ENCODE peak calls at places on chromosomes 6 and 20, in four cellular contexts. One of them, this sample, is unnamed.

GRCh38 chr6:136547871-136548270 is 2.4 kb downstream of the MAP7 start:
- DNase-seq in mammary epithelial cell: no peak
- DNase-seq in pancreas: no peak
- DNase-seq in A673: no peak
- DNase-seq in this sample: no peak

GRCh38 chr6:88048556-88048955 is 915 bp downstream of the SPACA1 start:
- DNase-seq in mammary epithelial cell: no peak
- DNase-seq in pancreas: no peak
- DNase-seq in A673: no peak
- DNase-seq in this sample: no peak

GRCh38 chr6:35089216-35089934 is 51.8 kb downstream of the TCP11 start:
- DNase-seq in mammary epithelial cell: no peak
- DNase-seq in pancreas: peak; percentile 52
- DNase-seq in A673: no peak
- DNase-seq in this sample: peak; percentile 44

GRCh38 chr6:116779569-116780164 is 14.1 kb upstream of the FAM162B start:
- DNase-seq in mammary epithelial cell: no peak
- DNase-seq in pancreas: no peak
- DNase-seq in A673: peak; percentile 66
- DNase-seq in this sample: no peak

GRCh38 chr6:46419576-46420002 is 71.7 kb downstream of the RCAN2 start:
- DNase-seq in mammary epithelial cell: peak; percentile 48
- DNase-seq in pancreas: no peak
- DNase-seq in A673: peak; percentile 70
- DNase-seq in this sample: no peak

GRCh38 chr6:49966334-49966733 is 2.4 kb upstream of the DEFB114 start:
- DNase-seq in mammary epithelial cell: no peak
- DNase-seq in pancreas: no peak
- DNase-seq in A673: no peak
- DNase-seq in this sample: no peak

GRCh38 chr20:10004900-10005299 is 29.9 kb upstream of the ANKEF1 start:
- DNase-seq in mammary epithelial cell: no peak
- DNase-seq in pancreas: no peak
- DNase-seq in A673: no peak
- DNase-seq in this sample: no peak

GRCh38 chr6:12084681-12085080 is 72.6 kb downstream of the HIVEP1 start:
- DNase-seq in mammary epithelial cell: no peak
- DNase-seq in pancreas: no peak
- DNase-seq in A673: no peak
- DNase-seq in this sample: no peak

GRCh38 chr6:72977114-72977513 is 248.2 kb downstream of the KHDC1L start:
- DNase-seq in mammary epithelial cell: no peak
- DNase-seq in pancreas: no peak
- DNase-seq in A673: no peak
- DNase-seq in this sample: no peak

GRCh38 chr6:122755901-122756300 is 23.6 kb upstream of the FABP7 start:
- DNase-seq in mammary epithelial cell: no peak
- DNase-seq in pancreas: no peak
- DNase-seq in A673: no peak
- DNase-seq in this sample: no peak

GRCh38 chr6:142926177-142926493 is 18.8 kb downstream of the HIVEP2 start:
- DNase-seq in mammary epithelial cell: no peak
- DNase-seq in pancreas: no peak
- DNase-seq in A673: no peak
- DNase-seq in this sample: no peak

GRCh38 chr6:130473886-130474285 is 108.1 kb downstream of the TMEM200A start:
- DNase-seq in mammary epithelial cell: peak; percentile 96
- DNase-seq in pancreas: no peak
- DNase-seq in A673: no peak
- DNase-seq in this sample: no peak

GRCh38 chr6:18215436-18215835 is 48.9 kb downstream of the DEK start:
- DNase-seq in mammary epithelial cell: no peak
- DNase-seq in pancreas: no peak
- DNase-seq in A673: no peak
- DNase-seq in this sample: no peak

GRCh38 chr6:16901777-16902176 is 140.5 kb upstream of the ATXN1 start:
- DNase-seq in mammary epithelial cell: peak; percentile 56
- DNase-seq in pancreas: peak; percentile 69
- DNase-seq in A673: peak; percentile 57
- DNase-seq in this sample: peak; percentile 85

GRCh38 chr6:17527076-17527475 is 73.0 kb upstream of the FAM8A1 start:
- DNase-seq in mammary epithelial cell: no peak
- DNase-seq in pancreas: no peak
- DNase-seq in A673: no peak
- DNase-seq in this sample: no peak

GRCh38 chr6:41028618-41029486 is 10.2 kb downstream of the UNC5CL start:
- DNase-seq in mammary epithelial cell: no peak
- DNase-seq in pancreas: no peak
- DNase-seq in A673: no peak
- DNase-seq in this sample: no peak

GRCh38 chr6:15527838-15528617 is 134.8 kb downstream of the DTNBP1 start:
- DNase-seq in mammary epithelial cell: no peak
- DNase-seq in pancreas: no peak
- DNase-seq in A673: no peak
- DNase-seq in this sample: no peak

GRCh38 chr6:89818977-89819335 is 638 bp downstream of the MDN1 start:
- DNase-seq in mammary epithelial cell: peak; percentile 60
- DNase-seq in pancreas: no peak
- DNase-seq in A673: peak; percentile 21
- DNase-seq in this sample: no peak

GRCh38 chr20:4063631-4064030 is 48.3 kb upstream of the RNF24 start:
- DNase-seq in mammary epithelial cell: no peak
- DNase-seq in pancreas: no peak
- DNase-seq in A673: no peak
- DNase-seq in this sample: no peak

GRCh38 chr20:37396520-37397075 is 50.7 kb downstream of the SRC start:
- DNase-seq in mammary epithelial cell: no peak
- DNase-seq in pancreas: no peak
- DNase-seq in A673: no peak
- DNase-seq in this sample: no peak

GRCh38 chr6:56387621-56388413 is 140.4 kb upstream of the COL21A1 start:
- DNase-seq in mammary epithelial cell: peak; percentile 23
- DNase-seq in pancreas: no peak
- DNase-seq in A673: no peak
- DNase-seq in this sample: no peak

GRCh38 chr6:146892613-146893401 is 294.0 kb downstream of the ADGB start:
- DNase-seq in mammary epithelial cell: peak; percentile 34
- DNase-seq in pancreas: no peak
- DNase-seq in A673: no peak
- DNase-seq in this sample: no peak

GRCh38 chr6:38554700-38555413 is 84.9 kb downstream of the BTBD9 start:
- DNase-seq in mammary epithelial cell: peak; percentile 35
- DNase-seq in pancreas: no peak
- DNase-seq in A673: peak; percentile 17
- DNase-seq in this sample: no peak

GRCh38 chr6:132445201-132445951 is 44.1 kb upstream of the MOXD1 start:
- DNase-seq in mammary epithelial cell: peak; percentile 84
- DNase-seq in pancreas: no peak
- DNase-seq in A673: no peak
- DNase-seq in this sample: no peak

GRCh38 chr20:36147707-36148106 is 6.8 kb upstream of the EPB41L1 start:
- DNase-seq in mammary epithelial cell: no peak
- DNase-seq in pancreas: no peak
- DNase-seq in A673: no peak
- DNase-seq in this sample: no peak

GRCh38 chr6:32369678-32370077 is 2.0 kb downstream of the TSBP1 start:
- DNase-seq in mammary epithelial cell: peak; percentile 89
- DNase-seq in pancreas: no peak
- DNase-seq in A673: peak; percentile 52
- DNase-seq in this sample: no peak

GRCh38 chr20:63702036-63702665 is 5.6 kb downstream of the ARFRP1 start:
- DNase-seq in mammary epithelial cell: no peak
- DNase-seq in pancreas: no peak
- DNase-seq in A673: no peak
- DNase-seq in this sample: no peak

GRCh38 chr6:34953084-34954025 is 64.3 kb downstream of the ANKS1A start:
- DNase-seq in mammary epithelial cell: peak; percentile 12
- DNase-seq in pancreas: no peak
- DNase-seq in A673: no peak
- DNase-seq in this sample: no peak

GRCh38 chr6:157552956-157553485 is 172.0 kb downstream of the ZDHHC14 start:
- DNase-seq in mammary epithelial cell: no peak
- DNase-seq in pancreas: no peak
- DNase-seq in A673: no peak
- DNase-seq in this sample: no peak

GRCh38 chr6:127376685-127377084 is 33.3 kb upstream of the ECHDC1 start:
- DNase-seq in mammary epithelial cell: no peak
- DNase-seq in pancreas: no peak
- DNase-seq in A673: no peak
- DNase-seq in this sample: no peak

GRCh38 chr6:167127785-167128531 is 5.1 kb downstream of the CCR6 start:
- DNase-seq in mammary epithelial cell: no peak
- DNase-seq in pancreas: no peak
- DNase-seq in A673: no peak
- DNase-seq in this sample: no peak

GRCh38 chr6:112086744-112087135 is 542 bp downstream of the TUBE1 start:
- DNase-seq in mammary epithelial cell: peak; percentile 58
- DNase-seq in pancreas: no peak
- DNase-seq in A673: peak; percentile 66
- DNase-seq in this sample: no peak

GRCh38 chr6:47631248-47632196 is 66.9 kb upstream of the ADGRF4 start:
- DNase-seq in mammary epithelial cell: peak; percentile 60
- DNase-seq in pancreas: no peak
- DNase-seq in A673: peak; percentile 77
- DNase-seq in this sample: no peak

GRCh38 chr6:9914951-9915350 is 499.9 kb downstream of the TFAP2A start:
- DNase-seq in mammary epithelial cell: no peak
- DNase-seq in pancreas: no peak
- DNase-seq in A673: no peak
- DNase-seq in this sample: no peak

GRCh38 chr20:23298926-23299672 is 51.5 kb upstream of the NXT1 start:
- DNase-seq in mammary epithelial cell: no peak
- DNase-seq in pancreas: no peak
- DNase-seq in A673: no peak
- DNase-seq in this sample: no peak

GRCh38 chr6:35489995-35490791 is 6.7 kb downstream of the TEAD3 start:
- DNase-seq in mammary epithelial cell: no peak
- DNase-seq in pancreas: no peak
- DNase-seq in A673: peak; percentile 75
- DNase-seq in this sample: peak; percentile 77

GRCh38 chr6:3517350-3517749 is 60.5 kb upstream of the SLC22A23 start:
- DNase-seq in mammary epithelial cell: peak; percentile 93
- DNase-seq in pancreas: no peak
- DNase-seq in A673: no peak
- DNase-seq in this sample: no peak

GRCh38 chr6:1770435-1770843 is 160.7 kb downstream of the FOXC1 start:
- DNase-seq in mammary epithelial cell: peak; percentile 51
- DNase-seq in pancreas: no peak
- DNase-seq in A673: no peak
- DNase-seq in this sample: no peak

DNA sequence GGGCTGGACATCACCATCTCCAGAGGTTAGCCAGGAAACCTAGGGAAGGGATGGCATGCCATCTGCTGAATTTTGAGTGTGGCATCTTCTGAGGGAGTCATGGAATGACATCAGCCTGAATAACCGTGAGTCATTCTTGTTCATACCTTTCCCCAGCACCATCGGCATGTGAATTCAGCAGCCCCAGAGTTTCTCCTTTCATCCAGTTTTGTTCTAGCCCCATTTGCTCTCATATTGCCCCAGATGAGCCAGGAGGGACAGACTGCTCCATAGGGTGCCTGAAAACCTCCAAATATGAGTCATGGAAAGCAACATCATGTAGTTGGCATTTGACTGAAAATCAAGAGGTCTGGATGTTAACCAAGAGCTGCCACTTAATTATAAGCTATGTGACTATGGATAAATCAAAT is 219.2 kb upstream of the SGK1 start:
- DNase-seq in mammary epithelial cell: peak; percentile 100
- DNase-seq in pancreas: no peak
- DNase-seq in A673: peak; percentile 60
- DNase-seq in this sample: no peak
- TF ChIP-seq CTCF in mammary epithelial cell: no peak
- TF ChIP-seq CTCF in pancreas: no peak
- TF ChIP-seq CTCF in A673: no peak
- TF ChIP-seq CTCF in this sample: no peak

GRCh38 chr6:52135217-52135616 is 47.8 kb upstream of the PKHD1 start:
- DNase-seq in mammary epithelial cell: no peak
- DNase-seq in pancreas: no peak
- DNase-seq in A673: no peak
- DNase-seq in this sample: no peak

GRCh38 chr6:52136055-52136454 is 48.6 kb upstream of the PKHD1 start:
- DNase-seq in mammary epithelial cell: no peak
- DNase-seq in pancreas: no peak
- DNase-seq in A673: no peak
- DNase-seq in this sample: no peak

GRCh38 chr6:52130440-52130839 is 43.0 kb upstream of the PKHD1 start:
- DNase-seq in mammary epithelial cell: no peak
- DNase-seq in pancreas: no peak
- DNase-seq in A673: no peak
- DNase-seq in this sample: no peak

GRCh38 chr6:52132326-52132725 is 44.9 kb upstream of the PKHD1 start:
- DNase-seq in mammary epithelial cell: no peak
- DNase-seq in pancreas: no peak
- DNase-seq in A673: no peak
- DNase-seq in this sample: no peak

GRCh38 chr6:52133326-52133725 is 45.9 kb upstream of the PKHD1 start:
- DNase-seq in mammary epithelial cell: no peak
- DNase-seq in pancreas: no peak
- DNase-seq in A673: no peak
- DNase-seq in this sample: no peak
- H3K4me1 ChIP-seq in mammary epithelial cell: peaks cover 4% of the 10 kb centered on the region
- H3K4me1 ChIP-seq in pancreas: peaks cover 2% of the 10 kb centered on the region
- H3K4me1 ChIP-seq in A673: peaks cover 9% of the 10 kb centered on the region
- H3K4me1 ChIP-seq in this sample: no peaks in the 10 kb centered on the region

DNA sequence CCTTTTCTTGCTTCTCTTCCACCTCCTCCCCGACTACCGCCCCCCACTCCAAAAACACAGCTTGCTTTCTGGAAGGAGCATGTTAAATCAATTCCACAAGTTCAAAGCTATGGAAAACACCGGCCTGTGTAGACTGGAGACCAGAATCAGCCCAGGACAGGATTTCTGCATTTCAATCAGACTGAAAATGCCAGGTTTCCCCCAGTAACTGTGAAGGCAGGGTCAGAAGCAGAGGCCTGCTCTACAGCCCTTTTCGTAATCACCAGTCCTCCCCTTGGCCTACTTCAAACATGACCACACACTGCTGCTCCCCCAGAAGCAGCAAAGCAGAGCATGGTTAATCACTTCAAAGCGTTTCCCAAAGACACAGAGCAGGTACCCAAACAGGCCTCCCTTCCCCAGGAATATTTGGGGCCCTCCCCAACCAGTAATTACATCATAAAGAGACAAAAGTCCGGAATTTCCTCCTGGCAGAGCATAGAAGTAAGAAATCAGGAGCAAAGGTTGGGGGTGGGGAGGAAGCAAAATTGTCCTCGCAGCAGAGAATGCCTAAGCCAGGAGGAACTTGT is 38.4 kb downstream of the ZMYND8 start:
- DNase-seq in mammary epithelial cell: peak; percentile 74
- DNase-seq in pancreas: no peak
- DNase-seq in A673: peak; percentile 37
- DNase-seq in this sample: peak; percentile 62
- H3K27ac ChIP-seq in mammary epithelial cell: peak overlapping the region; percentile 95
- H3K27ac ChIP-seq in pancreas: peak overlapping the region; percentile 93
- H3K27ac ChIP-seq in A673: peak overlapping the region; percentile 87
- H3K27ac ChIP-seq in this sample: peak overlapping the region; percentile 99

GRCh38 chr6:97586344-97586743 is 303.3 kb upstream of the MMS22L start:
- DNase-seq in mammary epithelial cell: peak; percentile 4
- DNase-seq in pancreas: no peak
- DNase-seq in A673: peak; percentile 76
- DNase-seq in this sample: no peak
- TF ChIP-seq CTCF in mammary epithelial cell: no peak
- TF ChIP-seq CTCF in pancreas: no peak
- TF ChIP-seq CTCF in A673: peak; percentile 65
- TF ChIP-seq CTCF in this sample: no peak